ENCODE peak calls at places on chromosomes 5 and 9, in five cellular contexts. One of them, this sample, is unnamed.

GRCh38 chr9:108953983-108954574 is 19.9 kb downstream of the ABITRAM start:
- DNase-seq in stimulated activated CD4-positive, alpha-beta T cell treated with anti-CD3 and anti-CD28 coated beads, Interleukin-12 subunit alpha, Interleukin-12 subunit beta, amount 100 ng/mL, for 4 hours: no peak
- DNase-seq in NCI-H1092: no peak
- DNase-seq in M059J: peak; percentile 35
- DNase-seq in putamen: peak; percentile 65
- DNase-seq in this sample: no peak

GRCh38 chr9:117073539-117074336 is 341.1 kb downstream of the ASTN2 start:
- DNase-seq in stimulated activated CD4-positive, alpha-beta T cell treated with anti-CD3 and anti-CD28 coated beads, Interleukin-12 subunit alpha, Interleukin-12 subunit beta, amount 100 ng/mL, for 4 hours: no peak
- DNase-seq in NCI-H1092: no peak
- DNase-seq in M059J: peak; percentile 37
- DNase-seq in putamen: peak; percentile 34
- DNase-seq in this sample: no peak

GRCh38 chr5:80204808-80205614 is 50.8 kb downstream of the SERINC5 start:
- DNase-seq in stimulated activated CD4-positive, alpha-beta T cell treated with anti-CD3 and anti-CD28 coated beads, Interleukin-12 subunit alpha, Interleukin-12 subunit beta, amount 100 ng/mL, for 4 hours: no peak
- DNase-seq in NCI-H1092: no peak
- DNase-seq in M059J: no peak
- DNase-seq in putamen: peak; percentile 70
- DNase-seq in this sample: no peak

GRCh38 chr9:27379311-27380236 is 82.6 kb upstream of the EQTN start:
- DNase-seq in stimulated activated CD4-positive, alpha-beta T cell treated with anti-CD3 and anti-CD28 coated beads, Interleukin-12 subunit alpha, Interleukin-12 subunit beta, amount 100 ng/mL, for 4 hours: no peak
- DNase-seq in NCI-H1092: no peak
- DNase-seq in M059J: no peak
- DNase-seq in putamen: no peak
- DNase-seq in this sample: no peak

GRCh38 chr9:74001382-74001781 is 495.8 kb upstream of the RORB start:
- DNase-seq in stimulated activated CD4-positive, alpha-beta T cell treated with anti-CD3 and anti-CD28 coated beads, Interleukin-12 subunit alpha, Interleukin-12 subunit beta, amount 100 ng/mL, for 4 hours: no peak
- DNase-seq in NCI-H1092: no peak
- DNase-seq in M059J: no peak
- DNase-seq in putamen: no peak
- DNase-seq in this sample: no peak

GRCh38 chr9:104778802-104779201 is 14.9 kb downstream of the NIPSNAP3B start:
- DNase-seq in stimulated activated CD4-positive, alpha-beta T cell treated with anti-CD3 and anti-CD28 coated beads, Interleukin-12 subunit alpha, Interleukin-12 subunit beta, amount 100 ng/mL, for 4 hours: no peak
- DNase-seq in NCI-H1092: no peak
- DNase-seq in M059J: no peak
- DNase-seq in putamen: no peak
- DNase-seq in this sample: no peak

GRCh38 chr5:16456103-16456832 is 9.3 kb downstream of the ZNF622 start:
- DNase-seq in stimulated activated CD4-positive, alpha-beta T cell treated with anti-CD3 and anti-CD28 coated beads, Interleukin-12 subunit alpha, Interleukin-12 subunit beta, amount 100 ng/mL, for 4 hours: no peak
- DNase-seq in NCI-H1092: peak; percentile 22
- DNase-seq in M059J: peak; percentile 69
- DNase-seq in putamen: peak; percentile 65
- DNase-seq in this sample: no peak

GRCh38 chr9:33065157-33066076 is 11.1 kb downstream of the SMU1 start:
- DNase-seq in stimulated activated CD4-positive, alpha-beta T cell treated with anti-CD3 and anti-CD28 coated beads, Interleukin-12 subunit alpha, Interleukin-12 subunit beta, amount 100 ng/mL, for 4 hours: no peak
- DNase-seq in NCI-H1092: no peak
- DNase-seq in M059J: no peak
- DNase-seq in putamen: no peak
- DNase-seq in this sample: no peak

GRCh38 chr5:149141224-149141956 is at the start of gene ABLIM3:
- DNase-seq in stimulated activated CD4-positive, alpha-beta T cell treated with anti-CD3 and anti-CD28 coated beads, Interleukin-12 subunit alpha, Interleukin-12 subunit beta, amount 100 ng/mL, for 4 hours: peak; percentile 69
- DNase-seq in NCI-H1092: no peak
- DNase-seq in M059J: peak; percentile 78
- DNase-seq in putamen: peak; percentile 52
- DNase-seq in this sample: peak; percentile 55

GRCh38 chr9:81669011-81669739 is 20.2 kb downstream of the TLE1 start:
- DNase-seq in stimulated activated CD4-positive, alpha-beta T cell treated with anti-CD3 and anti-CD28 coated beads, Interleukin-12 subunit alpha, Interleukin-12 subunit beta, amount 100 ng/mL, for 4 hours: no peak
- DNase-seq in NCI-H1092: no peak
- DNase-seq in M059J: no peak
- DNase-seq in putamen: no peak
- DNase-seq in this sample: no peak

GRCh38 chr5:148880197-148880596 is 53.8 kb downstream of the ADRB2 start:
- DNase-seq in stimulated activated CD4-positive, alpha-beta T cell treated with anti-CD3 and anti-CD28 coated beads, Interleukin-12 subunit alpha, Interleukin-12 subunit beta, amount 100 ng/mL, for 4 hours: no peak
- DNase-seq in NCI-H1092: no peak
- DNase-seq in M059J: no peak
- DNase-seq in putamen: no peak
- DNase-seq in this sample: no peak

GRCh38 chr9:79623799-79624721 is 52.3 kb downstream of the TLE4 start:
- DNase-seq in stimulated activated CD4-positive, alpha-beta T cell treated with anti-CD3 and anti-CD28 coated beads, Interleukin-12 subunit alpha, Interleukin-12 subunit beta, amount 100 ng/mL, for 4 hours: peak; percentile 3
- DNase-seq in NCI-H1092: no peak
- DNase-seq in M059J: peak; percentile 61
- DNase-seq in putamen: peak; percentile 26
- DNase-seq in this sample: peak; percentile 17

GRCh38 chr5:125160787-125161502 is 414.5 kb upstream of the ZNF608 start:
- DNase-seq in stimulated activated CD4-positive, alpha-beta T cell treated with anti-CD3 and anti-CD28 coated beads, Interleukin-12 subunit alpha, Interleukin-12 subunit beta, amount 100 ng/mL, for 4 hours: no peak
- DNase-seq in NCI-H1092: no peak
- DNase-seq in M059J: peak; percentile 6
- DNase-seq in putamen: no peak
- DNase-seq in this sample: no peak

GRCh38 chr5:152990217-152990616 is 500.3 kb upstream of the GRIA1 start:
- DNase-seq in stimulated activated CD4-positive, alpha-beta T cell treated with anti-CD3 and anti-CD28 coated beads, Interleukin-12 subunit alpha, Interleukin-12 subunit beta, amount 100 ng/mL, for 4 hours: no peak
- DNase-seq in NCI-H1092: no peak
- DNase-seq in M059J: no peak
- DNase-seq in putamen: peak; percentile 51
- DNase-seq in this sample: no peak

GRCh38 chr5:176750144-176750543 is 60.2 kb upstream of the UNC5A start:
- DNase-seq in stimulated activated CD4-positive, alpha-beta T cell treated with anti-CD3 and anti-CD28 coated beads, Interleukin-12 subunit alpha, Interleukin-12 subunit beta, amount 100 ng/mL, for 4 hours: no peak
- DNase-seq in NCI-H1092: no peak
- DNase-seq in M059J: no peak
- DNase-seq in putamen: no peak
- DNase-seq in this sample: no peak

GRCh38 chr9:7286101-7286500 is 513.5 kb downstream of the DMAC1 start:
- DNase-seq in stimulated activated CD4-positive, alpha-beta T cell treated with anti-CD3 and anti-CD28 coated beads, Interleukin-12 subunit alpha, Interleukin-12 subunit beta, amount 100 ng/mL, for 4 hours: no peak
- DNase-seq in NCI-H1092: no peak
- DNase-seq in M059J: no peak
- DNase-seq in putamen: no peak
- DNase-seq in this sample: no peak

GRCh38 chr9:128714586-128715435 is 9.1 kb downstream of the ZDHHC12 start:
- DNase-seq in stimulated activated CD4-positive, alpha-beta T cell treated with anti-CD3 and anti-CD28 coated beads, Interleukin-12 subunit alpha, Interleukin-12 subunit beta, amount 100 ng/mL, for 4 hours: no peak
- DNase-seq in NCI-H1092: no peak
- DNase-seq in M059J: no peak
- DNase-seq in putamen: no peak
- DNase-seq in this sample: no peak

GRCh38 chr5:176409765-176410164 is 6.6 kb downstream of the CLTB start:
- DNase-seq in stimulated activated CD4-positive, alpha-beta T cell treated with anti-CD3 and anti-CD28 coated beads, Interleukin-12 subunit alpha, Interleukin-12 subunit beta, amount 100 ng/mL, for 4 hours: no peak
- DNase-seq in NCI-H1092: no peak
- DNase-seq in M059J: no peak
- DNase-seq in putamen: no peak
- DNase-seq in this sample: no peak

GRCh38 chr9:109556786-109557185 is 58.7 kb upstream of the PTPN3 start:
- DNase-seq in stimulated activated CD4-positive, alpha-beta T cell treated with anti-CD3 and anti-CD28 coated beads, Interleukin-12 subunit alpha, Interleukin-12 subunit beta, amount 100 ng/mL, for 4 hours: no peak
- DNase-seq in NCI-H1092: no peak
- DNase-seq in M059J: no peak
- DNase-seq in putamen: no peak
- DNase-seq in this sample: no peak

GRCh38 chr9:9783211-9783610 is 829.6 kb downstream of the PTPRD start:
- DNase-seq in stimulated activated CD4-positive, alpha-beta T cell treated with anti-CD3 and anti-CD28 coated beads, Interleukin-12 subunit alpha, Interleukin-12 subunit beta, amount 100 ng/mL, for 4 hours: no peak
- DNase-seq in NCI-H1092: no peak
- DNase-seq in M059J: no peak
- DNase-seq in putamen: no peak
- DNase-seq in this sample: no peak

GRCh38 chr9:111066427-111066826 is 28.2 kb upstream of the LPAR1 start:
- DNase-seq in stimulated activated CD4-positive, alpha-beta T cell treated with anti-CD3 and anti-CD28 coated beads, Interleukin-12 subunit alpha, Interleukin-12 subunit beta, amount 100 ng/mL, for 4 hours: no peak
- DNase-seq in NCI-H1092: no peak
- DNase-seq in M059J: no peak
- DNase-seq in putamen: no peak
- DNase-seq in this sample: no peak

GRCh38 chr5:124453221-124454032 is 293.0 kb downstream of the ZNF608 start:
- DNase-seq in stimulated activated CD4-positive, alpha-beta T cell treated with anti-CD3 and anti-CD28 coated beads, Interleukin-12 subunit alpha, Interleukin-12 subunit beta, amount 100 ng/mL, for 4 hours: no peak
- DNase-seq in NCI-H1092: no peak
- DNase-seq in M059J: peak; percentile 94
- DNase-seq in putamen: no peak
- DNase-seq in this sample: no peak

GRCh38 chr5:103829585-103829984 is 267.0 kb upstream of the NUDT12 start:
- DNase-seq in stimulated activated CD4-positive, alpha-beta T cell treated with anti-CD3 and anti-CD28 coated beads, Interleukin-12 subunit alpha, Interleukin-12 subunit beta, amount 100 ng/mL, for 4 hours: no peak
- DNase-seq in NCI-H1092: no peak
- DNase-seq in M059J: peak; percentile 9
- DNase-seq in putamen: no peak
- DNase-seq in this sample: no peak

GRCh38 chr9:110180713-110181434 is 27.1 kb downstream of the C9orf152 start:
- DNase-seq in stimulated activated CD4-positive, alpha-beta T cell treated with anti-CD3 and anti-CD28 coated beads, Interleukin-12 subunit alpha, Interleukin-12 subunit beta, amount 100 ng/mL, for 4 hours: no peak
- DNase-seq in NCI-H1092: no peak
- DNase-seq in M059J: peak; percentile 71
- DNase-seq in putamen: no peak
- DNase-seq in this sample: no peak

GRCh38 chr5:40754381-40755092 is 1.2 kb downstream of the TTC33 start:
- DNase-seq in stimulated activated CD4-positive, alpha-beta T cell treated with anti-CD3 and anti-CD28 coated beads, Interleukin-12 subunit alpha, Interleukin-12 subunit beta, amount 100 ng/mL, for 4 hours: no peak
- DNase-seq in NCI-H1092: no peak
- DNase-seq in M059J: peak; percentile 51
- DNase-seq in putamen: no peak
- DNase-seq in this sample: no peak

GRCh38 chr9:127159949-127160610 is 37.6 kb upstream of the ANGPTL2 start:
- DNase-seq in stimulated activated CD4-positive, alpha-beta T cell treated with anti-CD3 and anti-CD28 coated beads, Interleukin-12 subunit alpha, Interleukin-12 subunit beta, amount 100 ng/mL, for 4 hours: no peak
- DNase-seq in NCI-H1092: no peak
- DNase-seq in M059J: no peak
- DNase-seq in putamen: no peak
- DNase-seq in this sample: no peak

GRCh38 chr5:140038373-140038957 is 4.6 kb downstream of the NRG2 start:
- DNase-seq in stimulated activated CD4-positive, alpha-beta T cell treated with anti-CD3 and anti-CD28 coated beads, Interleukin-12 subunit alpha, Interleukin-12 subunit beta, amount 100 ng/mL, for 4 hours: no peak
- DNase-seq in NCI-H1092: no peak
- DNase-seq in M059J: peak; percentile 55
- DNase-seq in putamen: peak; percentile 30
- DNase-seq in this sample: no peak

GRCh38 chr5:107806271-107806670 is 135.5 kb upstream of the EFNA5 start:
- DNase-seq in stimulated activated CD4-positive, alpha-beta T cell treated with anti-CD3 and anti-CD28 coated beads, Interleukin-12 subunit alpha, Interleukin-12 subunit beta, amount 100 ng/mL, for 4 hours: no peak
- DNase-seq in NCI-H1092: no peak
- DNase-seq in M059J: no peak
- DNase-seq in putamen: no peak
- DNase-seq in this sample: no peak

GRCh38 chr5:56490971-56491468 is 257.9 kb upstream of the ANKRD55 start:
- DNase-seq in stimulated activated CD4-positive, alpha-beta T cell treated with anti-CD3 and anti-CD28 coated beads, Interleukin-12 subunit alpha, Interleukin-12 subunit beta, amount 100 ng/mL, for 4 hours: peak; percentile 41
- DNase-seq in NCI-H1092: no peak
- DNase-seq in M059J: no peak
- DNase-seq in putamen: no peak
- DNase-seq in this sample: peak; percentile 10

GRCh38 chr5:38330207-38330606 is 71.8 kb downstream of the EGFLAM start:
- DNase-seq in stimulated activated CD4-positive, alpha-beta T cell treated with anti-CD3 and anti-CD28 coated beads, Interleukin-12 subunit alpha, Interleukin-12 subunit beta, amount 100 ng/mL, for 4 hours: no peak
- DNase-seq in NCI-H1092: no peak
- DNase-seq in M059J: peak; percentile 82
- DNase-seq in putamen: no peak
- DNase-seq in this sample: no peak

This sample was measured in stimulated activated CD8-positive, alpha-beta memory T cell treated with anti-CD3 and anti-CD28 coated beads, Interleukin-12 subunit alpha, Interleukin-12 subunit beta, amount 100 ng/mL, for 4 hours.